ENCODE peak calls at places on chromosome 13, in four cellular contexts. One of them, this sample, is unnamed.

GRCh38 chr13:39144391-39144790 is 106.1 kb downstream of the NHLRC3 start:
- DNase-seq in small intestine: no peak
- DNase-seq in stimulated activated CD4-positive, alpha-beta T cell treated with anti-CD3 and anti-CD28 coated beads, TNF-alpha, amount 100 ng/mL, for 1 hour: no peak
- DNase-seq in mucosa of gallbladder: no peak
- DNase-seq in this sample: no peak

GRCh38 chr13:99960663-99961440 is 10.7 kb downstream of the ZIC5 start:
- DNase-seq in small intestine: no peak
- DNase-seq in stimulated activated CD4-positive, alpha-beta T cell treated with anti-CD3 and anti-CD28 coated beads, TNF-alpha, amount 100 ng/mL, for 1 hour: no peak
- DNase-seq in mucosa of gallbladder: no peak
- DNase-seq in this sample: no peak

GRCh38 chr13:21203132-21203531 is 26.7 kb downstream of the MRPL57 start:
- DNase-seq in small intestine: no peak
- DNase-seq in stimulated activated CD4-positive, alpha-beta T cell treated with anti-CD3 and anti-CD28 coated beads, TNF-alpha, amount 100 ng/mL, for 1 hour: no peak
- DNase-seq in mucosa of gallbladder: no peak
- DNase-seq in this sample: no peak

GRCh38 chr13:41960195-41960699 is 662 bp downstream of the VWA8 start:
- DNase-seq in small intestine: peak; percentile 64
- DNase-seq in stimulated activated CD4-positive, alpha-beta T cell treated with anti-CD3 and anti-CD28 coated beads, TNF-alpha, amount 100 ng/mL, for 1 hour: no peak
- DNase-seq in mucosa of gallbladder: no peak
- DNase-seq in this sample: no peak

GRCh38 chr13:109010912-109011311 is 381.5 kb downstream of the MYO16 start:
- DNase-seq in small intestine: no peak
- DNase-seq in stimulated activated CD4-positive, alpha-beta T cell treated with anti-CD3 and anti-CD28 coated beads, TNF-alpha, amount 100 ng/mL, for 1 hour: no peak
- DNase-seq in mucosa of gallbladder: no peak
- DNase-seq in this sample: no peak

GRCh38 chr13:94112731-94113130 is 366.8 kb downstream of the DCT start:
- DNase-seq in small intestine: no peak
- DNase-seq in stimulated activated CD4-positive, alpha-beta T cell treated with anti-CD3 and anti-CD28 coated beads, TNF-alpha, amount 100 ng/mL, for 1 hour: no peak
- DNase-seq in mucosa of gallbladder: no peak
- DNase-seq in this sample: no peak

GRCh38 chr13:39600766-39601165 is 2.2 kb downstream of the LHFPL6 start:
- DNase-seq in small intestine: no peak
- DNase-seq in stimulated activated CD4-positive, alpha-beta T cell treated with anti-CD3 and anti-CD28 coated beads, TNF-alpha, amount 100 ng/mL, for 1 hour: no peak
- DNase-seq in mucosa of gallbladder: no peak
- DNase-seq in this sample: no peak

GRCh38 chr13:23610187-23610576 is 40.0 kb downstream of the TNFRSF19 start:
- DNase-seq in small intestine: no peak
- DNase-seq in stimulated activated CD4-positive, alpha-beta T cell treated with anti-CD3 and anti-CD28 coated beads, TNF-alpha, amount 100 ng/mL, for 1 hour: no peak
- DNase-seq in mucosa of gallbladder: no peak
- DNase-seq in this sample: no peak

GRCh38 chr13:53242015-53242414 is 213.4 kb downstream of the OLFM4 start:
- DNase-seq in small intestine: no peak
- DNase-seq in stimulated activated CD4-positive, alpha-beta T cell treated with anti-CD3 and anti-CD28 coated beads, TNF-alpha, amount 100 ng/mL, for 1 hour: no peak
- DNase-seq in mucosa of gallbladder: no peak
- DNase-seq in this sample: no peak

GRCh38 chr13:24176351-24177101 is 16.0 kb downstream of the SPATA13 start:
- DNase-seq in small intestine: peak; percentile 46
- DNase-seq in stimulated activated CD4-positive, alpha-beta T cell treated with anti-CD3 and anti-CD28 coated beads, TNF-alpha, amount 100 ng/mL, for 1 hour: no peak
- DNase-seq in mucosa of gallbladder: no peak
- DNase-seq in this sample: no peak

GRCh38 chr13:113862766-113863510 is 938 bp downstream of the GAS6 start:
- DNase-seq in small intestine: peak; percentile 60
- DNase-seq in stimulated activated CD4-positive, alpha-beta T cell treated with anti-CD3 and anti-CD28 coated beads, TNF-alpha, amount 100 ng/mL, for 1 hour: no peak
- DNase-seq in mucosa of gallbladder: no peak
- DNase-seq in this sample: no peak

GRCh38 chr13:79435549-79435948 is 29.5 kb upstream of the RBM26 start:
- DNase-seq in small intestine: peak; percentile 65
- DNase-seq in stimulated activated CD4-positive, alpha-beta T cell treated with anti-CD3 and anti-CD28 coated beads, TNF-alpha, amount 100 ng/mL, for 1 hour: no peak
- DNase-seq in mucosa of gallbladder: no peak
- DNase-seq in this sample: no peak

GRCh38 chr13:41694902-41695301 is 237.6 kb downstream of the RGCC start:
- DNase-seq in small intestine: no peak
- DNase-seq in stimulated activated CD4-positive, alpha-beta T cell treated with anti-CD3 and anti-CD28 coated beads, TNF-alpha, amount 100 ng/mL, for 1 hour: no peak
- DNase-seq in mucosa of gallbladder: peak; percentile 23
- DNase-seq in this sample: no peak

GRCh38 chr13:38409771-38410170 is 60.1 kb downstream of the UFM1 start:
- DNase-seq in small intestine: no peak
- DNase-seq in stimulated activated CD4-positive, alpha-beta T cell treated with anti-CD3 and anti-CD28 coated beads, TNF-alpha, amount 100 ng/mL, for 1 hour: no peak
- DNase-seq in mucosa of gallbladder: no peak
- DNase-seq in this sample: no peak

GRCh38 chr13:79353698-79354097 is 52.4 kb downstream of the RBM26 start:
- DNase-seq in small intestine: no peak
- DNase-seq in stimulated activated CD4-positive, alpha-beta T cell treated with anti-CD3 and anti-CD28 coated beads, TNF-alpha, amount 100 ng/mL, for 1 hour: no peak
- DNase-seq in mucosa of gallbladder: no peak
- DNase-seq in this sample: no peak

GRCh38 chr13:49022472-49023144 is 46.9 kb downstream of the FNDC3A start:
- DNase-seq in small intestine: no peak
- DNase-seq in stimulated activated CD4-positive, alpha-beta T cell treated with anti-CD3 and anti-CD28 coated beads, TNF-alpha, amount 100 ng/mL, for 1 hour: no peak
- DNase-seq in mucosa of gallbladder: no peak
- DNase-seq in this sample: no peak

GRCh38 chr13:50208826-50209335 is 193.6 kb downstream of the KCNRG start:
- DNase-seq in small intestine: no peak
- DNase-seq in stimulated activated CD4-positive, alpha-beta T cell treated with anti-CD3 and anti-CD28 coated beads, TNF-alpha, amount 100 ng/mL, for 1 hour: no peak
- DNase-seq in mucosa of gallbladder: peak; percentile 14
- DNase-seq in this sample: no peak

GRCh38 chr13:51912091-51912490 is 50.3 kb downstream of the CCDC70 start:
- DNase-seq in small intestine: peak; percentile 15
- DNase-seq in stimulated activated CD4-positive, alpha-beta T cell treated with anti-CD3 and anti-CD28 coated beads, TNF-alpha, amount 100 ng/mL, for 1 hour: no peak
- DNase-seq in mucosa of gallbladder: peak; percentile 39
- DNase-seq in this sample: no peak

GRCh38 chr13:43132911-43133310 is 109.5 kb downstream of the DNAJC15 start:
- DNase-seq in small intestine: no peak
- DNase-seq in stimulated activated CD4-positive, alpha-beta T cell treated with anti-CD3 and anti-CD28 coated beads, TNF-alpha, amount 100 ng/mL, for 1 hour: no peak
- DNase-seq in mucosa of gallbladder: no peak
- DNase-seq in this sample: no peak

GRCh38 chr13:27338816-27339215 is 68.2 kb downstream of the RASL11A start:
- DNase-seq in small intestine: no peak
- DNase-seq in stimulated activated CD4-positive, alpha-beta T cell treated with anti-CD3 and anti-CD28 coated beads, TNF-alpha, amount 100 ng/mL, for 1 hour: no peak
- DNase-seq in mucosa of gallbladder: no peak
- DNase-seq in this sample: no peak

GRCh38 chr13:28529836-28530235 is 34.9 kb upstream of the FLT1 start:
- DNase-seq in small intestine: peak; percentile 68
- DNase-seq in stimulated activated CD4-positive, alpha-beta T cell treated with anti-CD3 and anti-CD28 coated beads, TNF-alpha, amount 100 ng/mL, for 1 hour: no peak
- DNase-seq in mucosa of gallbladder: no peak
- DNase-seq in this sample: no peak

GRCh38 chr13:114115191-114115671 is 17.2 kb downstream of the RASA3 start:
- DNase-seq in small intestine: peak; percentile 89
- DNase-seq in stimulated activated CD4-positive, alpha-beta T cell treated with anti-CD3 and anti-CD28 coated beads, TNF-alpha, amount 100 ng/mL, for 1 hour: no peak
- DNase-seq in mucosa of gallbladder: no peak
- DNase-seq in this sample: no peak

GRCh38 chr13:41827507-41828213 is 133.2 kb downstream of the VWA8 start:
- DNase-seq in small intestine: no peak
- DNase-seq in stimulated activated CD4-positive, alpha-beta T cell treated with anti-CD3 and anti-CD28 coated beads, TNF-alpha, amount 100 ng/mL, for 1 hour: no peak
- DNase-seq in mucosa of gallbladder: no peak
- DNase-seq in this sample: no peak

GRCh38 chr13:46324976-46325375 is 62.1 kb downstream of the RUBCNL start:
- DNase-seq in small intestine: no peak
- DNase-seq in stimulated activated CD4-positive, alpha-beta T cell treated with anti-CD3 and anti-CD28 coated beads, TNF-alpha, amount 100 ng/mL, for 1 hour: no peak
- DNase-seq in mucosa of gallbladder: no peak
- DNase-seq in this sample: no peak

GRCh38 chr13:72504026-72504925 is 223.2 kb downstream of the MZT1 start:
- DNase-seq in small intestine: no peak
- DNase-seq in stimulated activated CD4-positive, alpha-beta T cell treated with anti-CD3 and anti-CD28 coated beads, TNF-alpha, amount 100 ng/mL, for 1 hour: no peak
- DNase-seq in mucosa of gallbladder: no peak
- DNase-seq in this sample: no peak

GRCh38 chr13:52706074-52706473 is 33.5 kb downstream of the CNMD start:
- DNase-seq in small intestine: no peak
- DNase-seq in stimulated activated CD4-positive, alpha-beta T cell treated with anti-CD3 and anti-CD28 coated beads, TNF-alpha, amount 100 ng/mL, for 1 hour: no peak
- DNase-seq in mucosa of gallbladder: no peak
- DNase-seq in this sample: no peak

GRCh38 chr13:90104764-90105163 is 1242.7 kb upstream of the MIR17HG start:
- DNase-seq in small intestine: no peak
- DNase-seq in stimulated activated CD4-positive, alpha-beta T cell treated with anti-CD3 and anti-CD28 coated beads, TNF-alpha, amount 100 ng/mL, for 1 hour: no peak
- DNase-seq in mucosa of gallbladder: no peak
- DNase-seq in this sample: no peak

GRCh38 chr13:48783181-48783630 is 129.5 kb downstream of the CYSLTR2 start:
- DNase-seq in small intestine: peak; percentile 33
- DNase-seq in stimulated activated CD4-positive, alpha-beta T cell treated with anti-CD3 and anti-CD28 coated beads, TNF-alpha, amount 100 ng/mL, for 1 hour: no peak
- DNase-seq in mucosa of gallbladder: peak; percentile 79
- DNase-seq in this sample: no peak

This sample was measured in activated naive CD8-positive, alpha-beta T cell treated with anti-CD3 and anti-CD28 coated beads, Interleukin-2, amount 50 U/mL, for 16 hours.